ENCODE peak calls at places on chromosomes 1 and 21, in four cellular contexts. A is ELF-1; J is activated CD8-positive, alpha-beta memory T cell treated with anti-CD3 and anti-CD28 coated beads for 48 hours; Q is ovary. X is an unnamed sample.

GRCh38 chr1:76379506-76379905 is 305.0 kb downstream of the ST6GALNAC3 start:
- DNase-seq in A (no peak), J (no peak), Q (no peak), X (no peak)

GRCh38 chr1:230170610-230171009 is 103.6 kb downstream of the GALNT2 start:
- DNase-seq in A (no peak), J (no peak), Q (peak), X (no peak)

GRCh38 chr1:113369040-113369439 is 21.3 kb upstream of the MAGI3 start:
- DNase-seq in A (no peak), J (no peak), Q (no peak), X (no peak)

GRCh38 chr1:193634470-193634869 is 448.1 kb upstream of the B3GALT2 start:
- DNase-seq in A (no peak), J (no peak), Q (no peak), X (no peak)

GRCh38 chr1:147225193-147225730 is at the start of gene FMO5:
- DNase-seq in A (peak), J (peak), Q (peak), X (peak)

GRCh38 chr21:41242238-41242829 is 74.3 kb upstream of the FAM3B start:
- DNase-seq in A (no peak), J (no peak), Q (no peak), X (no peak)

GRCh38 chr1:3149277-3149676 is 80.3 kb downstream of the PRDM16 start:
- DNase-seq in A (no peak), J (no peak), Q (no peak), X (no peak)

GRCh38 chr1:183685112-183685713 is 32.1 kb upstream of the APOBEC4 start:
- DNase-seq in A (no peak), J (no peak), Q (no peak), X (no peak)

GRCh38 chr21:32370971-32371766 is 21.6 kb downstream of the URB1 start:
- DNase-seq in A (no peak), J (no peak), Q (no peak), X (no peak)

GRCh38 chr1:13730751-13731482 is 30.9 kb downstream of the PRDM2 start:
- DNase-seq in A (no peak), J (peak), Q (no peak), X (peak)

GRCh38 chr1:241447056-241447649 is 72.4 kb downstream of the FH start:
- DNase-seq in A (no peak), J (no peak), Q (no peak), X (no peak)

GRCh38 chr1:19324665-19324990 is 12.5 kb downstream of the SLC66A1 start:
- DNase-seq in A (no peak), J (no peak), Q (no peak), X (no peak)

GRCh38 chr1:11851171-11851570 is 3.6 kb upstream of the NPPA start:
- DNase-seq in A (no peak), J (no peak), Q (no peak), X (no peak)

GRCh38 chr1:201925961-201926585 is 20.3 kb downstream of the LMOD1 start:
- DNase-seq in A (no peak), J (no peak), Q (no peak), X (no peak)

GRCh38 chr1:201500670-201501120 is 6.2 kb downstream of the CSRP1 start:
- DNase-seq in A (peak), J (no peak), Q (peak), X (peak)

GRCh38 chr21:37620401-37620800 is 253.8 kb downstream of the DYRK1A start:
- DNase-seq in A (no peak), J (no peak), Q (no peak), X (no peak)

GRCh38 chr1:190484045-190484444 is 6.4 kb upstream of the BRINP3 start:
- DNase-seq in A (no peak), J (no peak), Q (no peak), X (no peak)

GRCh38 chr1:24702511-24703293 is 42.5 kb upstream of the CLIC4 start:
- DNase-seq in A (peak), J (no peak), Q (no peak), X (peak)

GRCh38 chr1:234776875-234777849 is 167.2 kb upstream of the IRF2BP2 start:
- DNase-seq in A (no peak), J (no peak), Q (no peak), X (no peak)

GRCh38 chr1:179996099-179996498 is 41.5 kb downstream of the CEP350 start:
- DNase-seq in A (no peak), J (no peak), Q (no peak), X (no peak)

GRCh38 chr1:30039354-30040080 is 683.9 kb downstream of the MATN1 start:
- DNase-seq in A (no peak), J (no peak), Q (no peak), X (no peak)

GRCh38 chr1:31951276-31951675 is 13.1 kb upstream of the PTP4A2 start:
- DNase-seq in A (no peak), J (no peak), Q (no peak), X (no peak)